ENCODE peak calls at places on chromosomes 12 and 14, in seven cellular contexts. P is kidney epithelial cell, G is body of pancreas, D is tibial artery, X is sigmoid colon, A is psoas muscle, O is thoracic aorta. Z is an unnamed sample.

GRCh38 chr14:30874120-30874998 is at the start of gene COCH:
- DNase-seq in A (peak; percentile 50), P (no peak), X (no peak), O (no peak), G (peak; percentile 49), D (no peak), Z (peak; percentile 36)

GRCh38 chr12:100481021-100481420 is 7.4 kb downstream of the NR1H4 start:
- DNase-seq in A (no peak), O (no peak), G (no peak), X (no peak), P (no peak), D (no peak), Z (no peak)

GRCh38 chr14:101635238-101636080 is 74.2 kb downstream of the DIO3 start:
- DNase-seq in X (no peak), O (no peak), P (no peak), A (no peak), D (no peak), G (no peak), Z (no peak)

GRCh38 chr14:22764382-22764781 is 2.1 kb upstream of the OXA1L start:
- DNase-seq in P (no peak), X (no peak), A (no peak), D (no peak), O (no peak), G (no peak), Z (no peak)

GRCh38 chr12:63995512-63995911 is 151.0 kb downstream of the SRGAP1 start:
- DNase-seq in X (no peak), A (no peak), O (no peak), D (no peak), P (no peak), G (no peak), Z (no peak)

GRCh38 chr14:79631276-79631675 is 580.0 kb downstream of the DIO2 start:
- DNase-seq in X (no peak), O (no peak), G (no peak), D (no peak), A (peak; percentile 38), P (no peak), Z (no peak)

GRCh38 chr12:116806845-116807440 is 68.8 kb downstream of the RNFT2 start:
- DNase-seq in P (no peak), G (no peak), O (no peak), X (no peak), A (no peak), D (no peak), Z (no peak)

GRCh38 chr12:7951671-7952070 is 15.7 kb upstream of the SLC2A3 start:
- DNase-seq in X (no peak), D (no peak), A (no peak), G (no peak), P (no peak), O (no peak), Z (no peak)

GRCh38 chr12:34406228-34406995 is 384.1 kb downstream of the ALG10 start:
- DNase-seq in X (peak; percentile 29), D (peak; percentile 28), P (no peak), O (peak; percentile 1), A (peak; percentile 23), G (peak; percentile 2), Z (peak; percentile 1)

GRCh38 chr14:82403972-82404371 is 870.3 kb upstream of the SEL1L start:
- DNase-seq in D (no peak), X (no peak), O (no peak), P (no peak), A (no peak), G (no peak), Z (no peak)

GRCh38 chr12:124605150-124605549 is 37.7 kb upstream of the NCOR2 start:
- DNase-seq in P (no peak), O (no peak), G (no peak), X (no peak), D (no peak), A (no peak), Z (no peak)

GRCh38 chr14:96847451-96847850 is 50.3 kb downstream of the VRK1 start:
- DNase-seq in P (no peak), A (no peak), O (no peak), G (no peak), X (no peak), D (no peak), Z (no peak)

GRCh38 chr14:65846469-65846868 is 433.9 kb downstream of the FUT8 start:
- DNase-seq in X (no peak), G (no peak), O (no peak), A (no peak), P (peak; percentile 12), D (no peak), Z (no peak)

GRCh38 chr12:100141666-100141997 is 1.0 kb downstream of the BLTP3B start:
- DNase-seq in X (peak; percentile 62), P (peak; percentile 54), O (no peak), A (no peak), D (no peak), G (no peak), Z (no peak)

GRCh38 chr12:1374296-1374695 is 220.1 kb downstream of the FBXL14 start:
- DNase-seq in A (no peak), X (no peak), D (no peak), P (no peak), O (no peak), G (no peak), Z (no peak)

GRCh38 chr12:1629338-1630080 is 478 bp downstream of the WNT5B start:
- DNase-seq in O (no peak), P (no peak), X (no peak), D (no peak), A (no peak), G (peak; percentile 19), Z (no peak)

DNA sequence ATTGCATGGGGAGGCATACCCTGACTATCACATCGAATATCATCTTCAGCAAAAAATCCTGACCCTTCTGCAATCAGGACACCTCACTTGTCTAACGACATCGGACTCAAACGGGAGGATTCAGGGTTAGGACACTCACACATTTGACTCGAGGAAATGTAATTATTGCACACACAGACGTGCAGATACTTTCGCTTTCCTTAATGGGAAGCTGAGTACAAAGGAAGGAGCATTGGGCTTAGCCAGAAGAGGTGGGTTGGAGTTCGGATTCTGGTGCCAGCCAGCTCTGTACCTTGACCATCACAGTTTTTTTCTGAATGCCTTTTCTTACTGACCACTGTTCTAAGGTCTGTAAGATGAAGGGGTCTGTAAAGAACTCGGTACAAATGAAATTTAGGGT is 260.4 kb downstream of the GALC start:
- DNase-seq in G (no peak), D (no peak), A (no peak), P (no peak), O (no peak), X (no peak), Z (no peak)
- H3K27me3 ChIP-seq in G (no peaks in the 10 kb centered on the region), D (no peaks in the 10 kb centered on the region), A (no peaks in the 10 kb centered on the region), P (no peaks in the 10 kb centered on the region), O (no peaks in the 10 kb centered on the region), X (no peaks in the 10 kb centered on the region), Z (no peaks in the 10 kb centered on the region)

GRCh38 chr12:21962821-21963220 is 21.6 kb upstream of the ABCC9 start:
- DNase-seq in D (no peak), A (no peak), X (no peak), G (no peak), P (no peak), O (no peak), Z (no peak)
- H3K4me3 ChIP-seq in D (no peak overlapping the region), A (no peak overlapping the region), X (no peak overlapping the region), G (no peak overlapping the region), P (no peak overlapping the region), O (no peak overlapping the region), Z (no peak overlapping the region)

GRCh38 chr12:95959107-95959506 is 16.0 kb downstream of the AMDHD1 start:
- DNase-seq in G (no peak), O (no peak), A (no peak), P (no peak), X (no peak), D (no peak), Z (no peak)
- TF ChIP-seq CTCF in G (no peak), O (no peak), A (no peak), P (no peak), X (no peak), D (no peak), Z (peak; percentile 20)

GRCh38 chr12:56927281-56927680 is 6.9 kb downstream of the SDR9C7 start:
- DNase-seq in D (no peak), O (no peak), X (no peak), G (no peak), P (no peak), A (no peak), Z (no peak)
- H3K27me3 ChIP-seq in D (no peaks in the 10 kb centered on the region), O (no peaks in the 10 kb centered on the region), X (no peaks in the 10 kb centered on the region), G (no peaks in the 10 kb centered on the region), P (peaks cover 5% of the 10 kb centered on the region), A (no peaks in the 10 kb centered on the region), Z (no peaks in the 10 kb centered on the region)

GRCh38 chr12:68883151-68883550 is 49.8 kb downstream of the CPM start:
- DNase-seq in O (no peak), G (no peak), D (no peak), X (no peak), P (no peak), A (no peak), Z (no peak)

GRCh38 chr12:68882251-68882964 is 50.6 kb downstream of the CPM start:
- DNase-seq in O (no peak), A (no peak), D (no peak), X (no peak), P (no peak), G (no peak), Z (no peak)

GRCh38 chr12:68886636-68887572 is 46.1 kb downstream of the CPM start:
- DNase-seq in X (no peak), O (no peak), P (no peak), D (no peak), A (no peak), G (no peak), Z (no peak)

GRCh38 chr12:68885381-68885780 is 47.6 kb downstream of the CPM start:
- DNase-seq in O (no peak), X (no peak), D (no peak), G (no peak), A (no peak), P (no peak), Z (no peak)

GRCh38 chr12:68884251-68884650 is 48.7 kb downstream of the CPM start:
- DNase-seq in D (no peak), X (no peak), G (no peak), A (no peak), O (no peak), P (no peak), Z (no peak)
- H3K4me3 ChIP-seq in D (no peak overlapping the region), X (no peak overlapping the region), G (no peak overlapping the region), A (no peak overlapping the region), O (no peak overlapping the region), P (no peak overlapping the region), Z (no peak overlapping the region)

Z was measured in heart right ventricle.